ENCODE peak calls at places on chromosomes 4 and X, in five cellular contexts. Z is brain microvascular endothelial cell, S is heart left ventricle, N is cardiac fibroblast, H is lower leg skin. R is an unnamed sample.
A peak's percentile ranks its signal among the peaks of the same experiment; 100 is the strongest.

GRCh38 chrX:153708415-153708814 is 15.8 kb downstream of the BCAP31 start:
- DNase-seq in N (peak; percentile 83), Z (peak; percentile 76), S (peak; percentile 56), H (no peak), R (no peak)

GRCh38 chrX:21946925-21947641 is 6.6 kb downstream of the SMS start:
- DNase-seq in Z (peak; percentile 37), N (peak; percentile 42), S (no peak), H (no peak), R (peak; percentile 42)

GRCh38 chrX:55201930-55202579 is 18.1 kb upstream of the PAGE5 start:
- DNase-seq in Z (no peak), S (no peak), N (peak; percentile 6), H (no peak), R (no peak)

GRCh38 chr4:122826596-122827257 is at the start of gene FGF2:
- DNase-seq in Z (peak; percentile 45), S (peak; percentile 68), H (peak; percentile 94), N (peak; percentile 77), R (peak; percentile 23)

GRCh38 chr4:138978028-138978585 is 37.5 kb upstream of the NOCT start:
- DNase-seq in S (no peak), H (no peak), Z (no peak), N (no peak), R (no peak)

GRCh38 chr4:23889814-23890269 is at the start of gene PPARGC1A:
- DNase-seq in S (peak; percentile 76), N (peak; percentile 68), H (peak; percentile 87), Z (no peak), R (no peak)

GRCh38 chr4:2247128-2248043 is 5.5 kb upstream of the HAUS3 start:
- DNase-seq in N (no peak), H (peak; percentile 82), S (peak; percentile 7), Z (no peak), R (no peak)

GRCh38 chr4:46648088-46648744 is 258.3 kb upstream of the GABRA2 start:
- DNase-seq in H (no peak), N (peak; percentile 67), S (no peak), Z (no peak), R (peak; percentile 64)

GRCh38 chrX:40422021-40422420 is 158.7 kb upstream of the ATP6AP2 start:
- DNase-seq in H (no peak), Z (no peak), N (no peak), S (no peak), R (no peak)

GRCh38 chrX:16664626-16665025 is 14.7 kb downstream of the S100G start:
- DNase-seq in Z (no peak), H (no peak), N (no peak), S (no peak), R (no peak)

GRCh38 chrX:136325377-136325776 is 24.6 kb downstream of the ADGRG4 start:
- DNase-seq in N (no peak), S (no peak), H (no peak), Z (no peak), R (no peak)

GRCh38 chr4:61003301-61003700 is 196.8 kb upstream of the ADGRL3 start:
- DNase-seq in H (no peak), Z (peak; percentile 14), N (no peak), S (no peak), R (no peak)

GRCh38 chrX:152897216-152898144 is at the start of gene ZNF185:
- DNase-seq in N (peak; percentile 38), Z (no peak), S (no peak), H (no peak), R (peak; percentile 47)

GRCh38 chr4:159229164-159229563 is 126.3 kb downstream of the RAPGEF2 start:
- DNase-seq in S (no peak), H (no peak), Z (peak; percentile 83), N (peak; percentile 85), R (no peak)

GRCh38 chr4:159227984-159228383 is 125.1 kb downstream of the RAPGEF2 start:
- DNase-seq in Z (peak; percentile 91), N (peak; percentile 92), H (peak; percentile 88), S (peak; percentile 84), R (no peak)

GRCh38 chr4:159232465-159233106 is 129.7 kb downstream of the RAPGEF2 start:
- DNase-seq in N (no peak), H (no peak), S (no peak), Z (no peak), R (peak; percentile 8)

GRCh38 chr4:159224412-159224811 is 121.5 kb downstream of the RAPGEF2 start:
- DNase-seq in Z (no peak), S (no peak), H (no peak), N (no peak), R (no peak)

DNA sequence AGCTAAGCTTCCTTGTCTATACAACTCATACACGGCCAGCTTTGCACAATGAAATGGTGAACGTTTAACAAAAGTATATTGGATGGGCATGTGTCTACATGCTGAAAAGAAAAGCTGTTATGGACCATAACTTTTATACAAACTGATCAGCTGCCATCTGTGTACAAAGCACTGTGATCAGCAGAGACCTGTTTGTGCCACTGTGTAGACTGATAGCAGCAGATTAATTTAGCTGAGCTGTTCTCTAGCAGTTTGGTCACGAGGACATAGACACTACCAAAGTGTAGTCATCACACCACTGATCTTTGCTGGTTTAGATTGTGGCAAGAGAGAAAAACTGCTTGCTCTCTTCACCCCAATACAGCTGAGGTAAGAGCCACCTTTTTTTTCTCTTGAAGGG is 124.5 kb downstream of the RAPGEF2 start:
- DNase-seq in H (no peak), S (no peak), Z (peak; percentile 11), N (no peak), R (no peak)
- H3K4me3 ChIP-seq in H (no peak overlapping the region), S (peak overlapping the region; percentile 61), Z (no peak overlapping the region), N (no peak overlapping the region), R (no peak overlapping the region)

GRCh38 chrX:3699841-3700381 is 13.5 kb downstream of the PRKX start:
- DNase-seq in Z (no peak), N (no peak), H (no peak), S (no peak), R (no peak)
- H3K4me3 ChIP-seq in Z (peak overlapping the region; percentile 16), N (peak overlapping the region; percentile 34), H (no peak overlapping the region), S (peak overlapping the region; percentile 48), R (no peak overlapping the region)

GRCh38 chr4:118898684-118899138 is 10.1 kb downstream of the SYNPO2 start:
- DNase-seq in S (peak; percentile 50), H (no peak), N (peak; percentile 35), Z (no peak), R (no peak)
- H3K4me3 ChIP-seq in S (no peak overlapping the region), H (no peak overlapping the region), N (no peak overlapping the region), Z (no peak overlapping the region), R (no peak overlapping the region)

GRCh38 chr4:88320780-88321373 is 36.5 kb upstream of the PPM1K start:
- DNase-seq in H (no peak), N (peak; percentile 24), Z (peak; percentile 33), S (no peak), R (peak; percentile 13)
- H3K4me3 ChIP-seq in H (no peak overlapping the region), N (no peak overlapping the region), Z (no peak overlapping the region), S (no peak overlapping the region), R (no peak overlapping the region)

R was measured in NT2/D1.